ENCODE peak calls at places on chromosomes 16 and 17, in eight cellular contexts. I is fibroblast of the aortic adventitia; Y is NCI-H2171 treated with DMSO at 0.1 percent for 48 hours; J is activated T-cell treated with anti-CD3 and anti-CD28 coated beads, Interleukin-2, amount 50 U/mL, for 4 hours; X is psoas muscle; P is uterus; V is stimulated activated CD4-positive, alpha-beta T cell treated with anti-CD3 and anti-CD28 coated beads, TNF-alpha, amount 100 ng/mL, for 24 hours; B is GM12865. R is an unnamed sample.

GRCh38 chr16:82979406-82980111 is 352.8 kb downstream of the CDH13 start:
- DNase-seq in Y (no peak), I (peak), V (no peak), X (no peak), J (no peak), P (no peak), B (no peak), R (no peak)

GRCh38 chr17:58516644-58517377 is 2.4 kb upstream of the MTMR4 start:
- DNase-seq in B (no peak), J (no peak), P (no peak), Y (no peak), X (no peak), V (no peak), I (no peak), R (no peak)

GRCh38 chr17:13702266-13702665 is 100.5 kb upstream of the HS3ST3A1 start:
- DNase-seq in J (no peak), I (peak), V (no peak), P (no peak), Y (no peak), X (no peak), B (no peak), R (no peak)

GRCh38 chr17:31442860-31443259 is 51.4 kb downstream of the RAB11FIP4 start:
- DNase-seq in Y (no peak), X (no peak), I (peak), B (no peak), P (no peak), J (no peak), V (no peak), R (no peak)

GRCh38 chr16:85963746-85964370 is 64.9 kb downstream of the IRF8 start:
- DNase-seq in P (peak), B (no peak), J (no peak), I (no peak), V (no peak), Y (peak), X (peak), R (no peak)

GRCh38 chr16:11424118-11424460 is 78.8 kb downstream of the RMI2 start:
- DNase-seq in V (no peak), P (no peak), Y (no peak), B (no peak), I (no peak), X (no peak), J (no peak), R (no peak)

GRCh38 chr16:86783626-86784266 is 205.4 kb downstream of the FOXL1 start:
- DNase-seq in Y (no peak), J (no peak), B (no peak), V (no peak), P (no peak), I (no peak), X (no peak), R (no peak)

GRCh38 chr17:9037741-9038140 is 16.4 kb downstream of the NTN1 start:
- DNase-seq in Y (no peak), X (no peak), B (no peak), V (no peak), I (no peak), J (no peak), P (no peak), R (no peak)

GRCh38 chr17:9360610-9361571 is 214.7 kb downstream of the STX8 start:
- DNase-seq in Y (no peak), I (peak), X (peak), P (peak), B (no peak), J (no peak), V (no peak), R (no peak)

GRCh38 chr17:62658136-62658535 is 30.7 kb downstream of the MRC2 start:
- DNase-seq in Y (no peak), I (no peak), P (no peak), X (peak), B (no peak), J (no peak), V (no peak), R (no peak)

GRCh38 chr17:82874011-82874835 is 34.4 kb upstream of the ZNF750 start:
- DNase-seq in X (no peak), I (no peak), J (no peak), V (no peak), Y (no peak), P (no peak), B (no peak), R (no peak)

GRCh38 chr17:43591750-43592562 is 45.8 kb upstream of the ETV4 start:
- DNase-seq in J (no peak), B (peak), V (no peak), X (peak), I (peak), P (peak), Y (no peak), R (no peak)

GRCh38 chr16:1043831-1044514 is 28.6 kb upstream of the SSTR5 start:
- DNase-seq in X (no peak), B (no peak), Y (peak), I (no peak), J (no peak), P (no peak), V (no peak), R (peak)

GRCh38 chr16:70738083-70738977 is 52.5 kb upstream of the MTSS2 start:
- DNase-seq in I (peak), X (peak), P (peak), Y (no peak), B (peak), V (no peak), J (no peak), R (peak)

GRCh38 chr17:55735784-55736405 is 13.2 kb upstream of the TMEM100 start:
- DNase-seq in V (peak), B (peak), I (peak), P (no peak), J (no peak), Y (peak), X (no peak), R (peak)

GRCh38 chr16:87956771-87957279 is 5.6 kb downstream of the BANP start:
- DNase-seq in B (peak), J (no peak), V (peak), P (no peak), X (no peak), Y (peak), I (peak), R (no peak)

GRCh38 chr17:64326420-64327054 is 63.5 kb upstream of the TEX2 start:
- DNase-seq in V (no peak), X (peak), Y (no peak), P (peak), B (peak), J (no peak), I (peak), R (no peak)